ENCODE peak calls at places on chromosome 14, in eight cellular contexts. I is stimulated activated CD8-positive, alpha-beta memory T cell treated with anti-CD3 and anti-CD28 coated beads, Interleukin-2, amount 100 ng/mL, for 48 hours; B is cardiac muscle cell; S is CD8-positive, alpha-beta memory T cell; M is NCI-H526; D is anterior cingulate cortex; R is A549; H is ELR. V is an unnamed sample.

GRCh38 chr14:25350802-25351201 is 300.9 kb upstream of the STXBP6 start:
- DNase-seq in D (no peak), B (no peak), H (no peak), I (no peak), S (no peak), M (no peak), R (no peak), V (no peak)

GRCh38 chr14:72855913-72856312 is 38.0 kb downstream of the DPF3 start:
- DNase-seq in I (no peak), B (no peak), M (no peak), H (peak; percentile 11), D (no peak), S (no peak), R (no peak), V (no peak)

GRCh38 chr14:54170301-54170700 is 213.7 kb upstream of the BMP4 start:
- DNase-seq in M (no peak), I (no peak), B (no peak), S (no peak), H (no peak), D (no peak), R (no peak), V (no peak)

GRCh38 chr14:64942531-64943111 is at the start of gene GPX2:
- DNase-seq in S (no peak), D (no peak), R (peak; percentile 47), B (no peak), M (peak; percentile 81), H (no peak), I (no peak), V (no peak)

GRCh38 chr14:53365516-53366130 is 212.5 kb upstream of the DDHD1 start:
- DNase-seq in I (no peak), M (no peak), D (no peak), S (no peak), H (no peak), B (no peak), R (no peak), V (no peak)

GRCh38 chr14:59829469-59829868 is 41.1 kb downstream of the RTN1 start:
- DNase-seq in I (no peak), R (no peak), D (no peak), B (no peak), S (no peak), M (no peak), H (peak; percentile 2), V (no peak)

GRCh38 chr14:90439874-90440442 is 43.1 kb downstream of the CALM1 start:
- DNase-seq in I (no peak), S (no peak), M (peak; percentile 45), B (peak; percentile 12), D (peak; percentile 71), H (no peak), R (no peak), V (no peak)

GRCh38 chr14:64788706-64789105 is 84.5 kb downstream of the PLEKHG3 start:
- DNase-seq in B (no peak), H (peak; percentile 92), R (peak; percentile 46), I (no peak), M (no peak), D (peak; percentile 4), S (no peak), V (no peak)

GRCh38 chr14:104426771-104427125 is 152.8 kb upstream of the C14orf180 start:
- DNase-seq in I (no peak), R (no peak), M (no peak), B (no peak), D (no peak), S (no peak), H (no peak), V (no peak)

GRCh38 chr14:67736771-67737170 is 35.1 kb downstream of the RDH12 start:
- DNase-seq in H (no peak), S (no peak), R (no peak), D (no peak), I (no peak), M (no peak), B (no peak), V (no peak)

V was measured in GM18507.